ENCODE peak calls at places on chromosomes 7 and 10, in nine cellular contexts. P is brain microvascular endothelial cell, Q is heart right ventricle, L is breast epithelium, V is pancreas, O is GM23248, W is uterus, A is NT2/D1, G is BJ. D is an unnamed sample.

GRCh38 chr10:11782793-11783557 is 40.2 kb upstream of the PROSER2 start:
- DNase-seq in G (no peak), Q (no peak), O (peak; percentile 61), L (no peak), P (peak; percentile 39), W (no peak), A (peak; percentile 20), V (no peak), D (no peak)

GRCh38 chr10:33332183-33333031 is 2.1 kb downstream of the NRP1 start:
- DNase-seq in O (peak; percentile 60), P (no peak), G (no peak), V (no peak), W (no peak), Q (no peak), A (no peak), L (no peak), D (no peak)

GRCh38 chr10:28177944-28178637 is 124.8 kb downstream of the MPP7 start:
- DNase-seq in G (no peak), V (no peak), A (no peak), P (no peak), O (peak; percentile 45), Q (no peak), L (no peak), W (no peak), D (peak; percentile 8)

GRCh38 chr7:98520356-98520932 is 96.6 kb upstream of the NPTX2 start:
- DNase-seq in V (no peak), L (no peak), Q (no peak), P (no peak), W (no peak), O (no peak), A (no peak), G (no peak), D (no peak)

GRCh38 chr10:8051851-8052257 is 2.6 kb upstream of the GATA3 start:
- DNase-seq in G (no peak), Q (no peak), O (no peak), P (no peak), V (no peak), W (no peak), L (no peak), A (no peak), D (no peak)

GRCh38 chr10:117537904-117538524 is 4.5 kb upstream of the EMX2 start:
- DNase-seq in V (no peak), A (no peak), W (peak; percentile 52), Q (no peak), O (peak; percentile 83), G (no peak), L (no peak), P (no peak), D (no peak)

GRCh38 chr7:27187702-27188665 is 3.0 kb upstream of the HOXA11 start:
- DNase-seq in G (no peak), L (peak; percentile 44), A (no peak), Q (no peak), O (no peak), V (no peak), P (no peak), W (peak; percentile 44), D (no peak)

GRCh38 chr10:102796407-102797176 is 40.6 kb downstream of the CYP17A1 start:
- DNase-seq in O (peak; percentile 74), A (no peak), P (peak; percentile 50), G (no peak), L (peak; percentile 79), W (peak; percentile 85), V (no peak), Q (peak; percentile 86), D (peak; percentile 58)

GRCh38 chr10:131195116-131195515 is 116.4 kb downstream of the TCERG1L start:
- DNase-seq in O (no peak), A (no peak), L (no peak), P (no peak), Q (no peak), V (no peak), W (no peak), G (no peak), D (no peak)

GRCh38 chr10:8056891-8057331 is 2.4 kb downstream of the GATA3 start:
- DNase-seq in L (no peak), V (no peak), A (no peak), W (no peak), P (no peak), O (no peak), Q (no peak), G (no peak), D (peak; percentile 38)

GRCh38 chr7:128164061-128164954 is 76.8 kb upstream of the LEP start:
- DNase-seq in Q (no peak), L (no peak), P (peak; percentile 83), A (no peak), W (no peak), O (peak; percentile 96), V (peak; percentile 48), G (no peak), D (no peak)

GRCh38 chr7:151517601-151518104 is 2.0 kb downstream of the RHEB start:
- DNase-seq in V (no peak), P (no peak), A (no peak), Q (no peak), W (no peak), O (no peak), L (no peak), G (no peak), D (no peak)

GRCh38 chr10:30671011-30671616 is 41.6 kb upstream of the LYZL2 start:
- DNase-seq in P (peak; percentile 60), A (peak; percentile 76), G (peak; percentile 59), Q (no peak), W (peak; percentile 47), L (no peak), O (peak; percentile 75), V (peak; percentile 15), D (peak; percentile 25)

GRCh38 chr10:109114578-109114977 is 808.7 kb downstream of the XPNPEP1 start:
- DNase-seq in Q (no peak), L (no peak), W (no peak), G (peak; percentile 16), V (no peak), A (no peak), O (peak; percentile 8), P (no peak), D (no peak)

GRCh38 chr7:88276605-88277153 is 30.0 kb downstream of the STEAP4 start:
- DNase-seq in Q (no peak), O (no peak), A (no peak), V (no peak), L (no peak), W (no peak), P (no peak), G (no peak), D (no peak)
- H3K27me3 ChIP-seq in Q (no peaks in the 10 kb centered on the region), O (no peaks in the 10 kb centered on the region), A (no peaks in the 10 kb centered on the region), V (no peaks in the 10 kb centered on the region), L (no peaks in the 10 kb centered on the region), W (no peaks in the 10 kb centered on the region), P (no peaks in the 10 kb centered on the region), G (no peaks in the 10 kb centered on the region), D (no peaks in the 10 kb centered on the region)

DNA sequence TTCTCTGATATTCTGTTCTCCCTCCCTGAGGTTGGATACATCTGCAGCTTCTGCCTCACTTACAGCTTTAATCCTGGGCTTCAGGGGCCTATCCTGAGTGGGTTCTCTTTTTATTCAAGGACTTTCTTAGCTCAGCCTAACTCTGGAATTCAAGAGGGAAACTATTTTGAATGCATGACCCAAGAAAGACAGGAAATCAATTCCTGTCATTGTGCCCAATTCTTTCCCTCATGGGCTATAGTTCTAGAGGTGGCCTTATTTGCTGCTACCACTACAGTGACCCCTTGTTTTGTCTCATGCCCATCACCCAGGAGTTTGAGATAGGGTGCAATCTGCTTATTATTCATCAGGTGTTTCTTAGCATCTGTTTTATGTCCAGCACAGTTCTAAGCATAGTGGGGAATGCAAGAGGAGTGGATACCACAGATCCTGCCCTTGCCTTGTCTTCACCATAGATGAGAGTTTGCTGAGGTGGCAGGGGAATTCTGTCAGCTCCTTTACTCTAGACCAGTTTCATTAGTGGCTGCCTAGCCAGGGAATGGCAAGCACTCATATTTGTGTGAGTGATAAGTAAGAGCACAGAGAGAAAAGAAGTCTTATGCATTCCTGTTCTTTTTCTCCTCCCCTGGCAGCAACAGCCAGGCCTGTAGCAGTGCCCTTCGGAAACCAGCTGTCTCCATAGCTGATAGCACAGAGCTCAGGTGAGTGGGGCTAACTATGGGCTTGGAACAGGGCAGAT is 19.4 kb downstream of the STRIP2 start:
- DNase-seq in Q (no peak), P (no peak), O (no peak), V (no peak), L (no peak), G (no peak), A (no peak), W (no peak), D (no peak)
- H3K36me3 ChIP-seq in Q (no peaks in the 10 kb centered on the region), P (no peaks in the 10 kb centered on the region), O (no peaks in the 10 kb centered on the region), V (no peaks in the 10 kb centered on the region), L (no peaks in the 10 kb centered on the region), G (no peaks in the 10 kb centered on the region), A (peaks cover 50% of the 10 kb centered on the region), W (no peaks in the 10 kb centered on the region), D (no peaks in the 10 kb centered on the region)

DNA sequence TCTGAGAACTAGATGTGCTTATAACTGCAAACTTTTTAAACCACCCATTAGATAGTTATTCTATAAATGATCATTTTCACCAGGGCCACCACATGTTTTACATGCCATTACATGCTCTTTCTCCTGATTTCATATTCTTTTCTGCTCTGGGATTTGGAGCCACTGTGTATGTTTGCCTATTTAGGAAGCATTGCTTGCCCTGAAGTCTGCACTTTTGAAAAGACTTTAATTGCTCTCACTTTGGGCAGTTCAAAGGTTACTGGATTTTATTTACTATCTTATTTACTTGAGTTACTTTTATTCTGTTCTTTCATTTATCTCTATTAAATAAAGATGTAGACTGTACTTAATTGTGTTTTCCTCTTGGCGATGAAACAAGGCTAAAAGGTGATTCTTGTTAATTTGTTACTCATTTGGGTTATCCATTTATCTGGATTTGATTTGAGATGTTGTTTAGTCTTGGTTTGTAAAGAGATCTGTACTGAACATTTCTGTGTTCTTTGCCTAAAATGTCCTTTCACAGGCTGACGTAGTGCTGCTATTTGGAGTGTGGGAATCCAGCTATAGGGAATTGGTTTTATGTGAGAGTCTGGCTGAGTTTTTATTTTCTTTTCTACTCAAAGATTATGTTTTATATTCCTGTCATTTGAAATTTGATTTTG is 88.8 kb downstream of the SUGCT start:
- DNase-seq in P (no peak), G (no peak), W (no peak), A (no peak), L (no peak), Q (no peak), O (no peak), V (no peak), D (no peak)
- H3K27me3 ChIP-seq in P (no peaks in the 10 kb centered on the region), G (no peaks in the 10 kb centered on the region), W (no peaks in the 10 kb centered on the region), A (no peaks in the 10 kb centered on the region), L (no peaks in the 10 kb centered on the region), Q (no peaks in the 10 kb centered on the region), O (no peaks in the 10 kb centered on the region), V (no peaks in the 10 kb centered on the region), D (peaks cover 2% of the 10 kb centered on the region)

GRCh38 chr10:133286366-133286765 is 9.7 kb upstream of the ADAM8 start:
- DNase-seq in W (no peak), L (no peak), G (no peak), A (no peak), V (no peak), Q (no peak), O (no peak), P (no peak), D (no peak)
- H3K36me3 ChIP-seq in W (no peaks in the 10 kb centered on the region), L (peaks cover 26% of the 10 kb centered on the region), G (peaks cover 65% of the 10 kb centered on the region), A (peaks cover 81% of the 10 kb centered on the region), V (peaks cover 86% of the 10 kb centered on the region), Q (peaks cover 14% of the 10 kb centered on the region), O (peaks cover 22% of the 10 kb centered on the region), P (peaks cover 70% of the 10 kb centered on the region), D (peaks cover 33% of the 10 kb centered on the region)

GRCh38 chr10:70285432-70285831 is 1.6 kb upstream of the NPFFR1 start:
- DNase-seq in A (no peak), G (no peak), Q (no peak), L (no peak), P (no peak), V (no peak), O (no peak), W (no peak), D (no peak)
- H3K27me3 ChIP-seq in A (peaks cover 45% of the 10 kb centered on the region), G (peaks cover 30% of the 10 kb centered on the region), Q (peaks cover 66% of the 10 kb centered on the region), L (peaks cover 7% of the 10 kb centered on the region), P (peaks cover 39% of the 10 kb centered on the region), V (no peaks in the 10 kb centered on the region), O (peaks cover 39% of the 10 kb centered on the region), W (peaks cover 17% of the 10 kb centered on the region), D (peaks cover 3% of the 10 kb centered on the region)